ENCODE peak calls at places on chromosomes 6 and 20, in four cellular contexts. W is GM23338, U is GM12878, C is heart left ventricle. H is an unnamed sample.

GRCh38 chr6:111423055-111423633 is 59.9 kb downstream of the REV3L start:
- DNase-seq in W (no peak), C (no peak), U (no peak), H (no peak)

GRCh38 chr6:87791982-87792381 is 89.9 kb upstream of the AKIRIN2 start:
- DNase-seq in U (no peak), C (no peak), W (no peak), H (no peak)

GRCh38 chr6:35725721-35726438 is 11.0 kb upstream of the ARMC12 start:
- DNase-seq in W (no peak), C (peak), U (no peak), H (peak)

GRCh38 chr6:160831751-160832150 is 129.7 kb downstream of the PLG start:
- DNase-seq in U (no peak), W (peak), C (no peak), H (no peak)

GRCh38 chr6:75855047-75855446 is 106.0 kb downstream of the MYO6 start:
- DNase-seq in C (no peak), W (peak), U (no peak), H (no peak)

GRCh38 chr6:163579880-163580295 is 165.4 kb downstream of the QKI start:
- DNase-seq in W (peak), C (no peak), U (no peak), H (no peak)

GRCh38 chr6:122790740-122791679 is 2.0 kb downstream of the SMPDL3A start:
- DNase-seq in W (peak), C (no peak), U (no peak), H (no peak)

GRCh38 chr20:3045042-3045815 is 623 bp upstream of the MRPS26 start:
- DNase-seq in W (peak), C (no peak), U (no peak), H (peak)

GRCh38 chr6:132812756-132813172 is 1.6 kb upstream of the RPS12 start:
- DNase-seq in W (peak), C (no peak), U (no peak), H (no peak)

GRCh38 chr20:58081842-58082241 is 146.6 kb downstream of the ANKRD60 start:
- DNase-seq in W (no peak), U (no peak), C (no peak), H (no peak)

GRCh38 chr6:50123686-50124085 is 74.0 kb upstream of the DEFB112 start:
- DNase-seq in W (no peak), U (no peak), C (no peak), H (no peak)

GRCh38 chr6:129370268-129370916 is 339.6 kb downstream of the ARHGAP18 start:
- DNase-seq in U (no peak), C (no peak), W (peak), H (no peak)

GRCh38 chr20:48096957-48097890 is 311.9 kb upstream of the SULF2 start:
- DNase-seq in C (no peak), U (no peak), W (no peak), H (no peak)

GRCh38 chr6:155377061-155377460 is 62.8 kb upstream of the TFB1M start:
- DNase-seq in U (no peak), C (no peak), W (no peak), H (no peak)

GRCh38 chr6:166354143-166354542 is 11.8 kb upstream of the SFT2D1 start:
- DNase-seq in C (no peak), U (no peak), W (no peak), H (no peak)

GRCh38 chr6:27138398-27138797 is 109.1 kb upstream of the PRSS16 start:
- DNase-seq in U (no peak), W (no peak), C (no peak), H (no peak)

GRCh38 chr6:154619183-154619582 is 108.7 kb upstream of the CNKSR3 start:
- DNase-seq in U (no peak), C (no peak), W (no peak), H (no peak)

GRCh38 chr6:34656378-34657036 is 40.1 kb downstream of the ILRUN start:
- DNase-seq in W (no peak), C (no peak), U (peak), H (no peak)

GRCh38 chr6:150129616-150130505 is 13.0 kb upstream of the PPP1R14C start:
- DNase-seq in W (no peak), U (no peak), C (no peak), H (no peak)

GRCh38 chr6:53746442-53747103 is 48.2 kb upstream of the LRRC1 start:
- DNase-seq in U (no peak), C (no peak), W (no peak), H (no peak)

GRCh38 chr20:44104807-44105517 is 82.0 kb downstream of the JPH2 start:
- DNase-seq in C (no peak), W (no peak), U (no peak), H (no peak)

GRCh38 chr6:157099912-157100593 is 223.3 kb downstream of the TMEM242 start:
- DNase-seq in C (no peak), U (peak), W (no peak), H (no peak)

GRCh38 chr20:49948809-49949507 is 12.8 kb downstream of the RNF114 start:
- DNase-seq in C (no peak), U (no peak), W (no peak), H (no peak)

GRCh38 chr6:2245954-2246863 is 804 bp upstream of the GMDS start:
- DNase-seq in W (peak), U (no peak), C (peak), H (peak)

GRCh38 chr20:13447385-13448180 is 191.1 kb downstream of the TASP1 start:
- DNase-seq in C (no peak), W (no peak), U (no peak), H (no peak)

GRCh38 chr6:106444777-106445507 is 84.4 kb downstream of the CRYBG1 start:
- DNase-seq in U (peak), C (no peak), W (peak), H (no peak)

GRCh38 chr6:7803219-7803618 is 77.3 kb downstream of the BMP6 start:
- DNase-seq in U (no peak), C (no peak), W (no peak), H (no peak)

GRCh38 chr20:7285918-7286556 is 518.6 kb downstream of the BMP2 start:
- DNase-seq in W (peak), C (peak), U (peak), H (peak)

GRCh38 chr6:35585688-35586087 is 73.0 kb upstream of the TULP1 start:
- DNase-seq in W (no peak), C (no peak), U (no peak), H (no peak)

GRCh38 chr20:64069614-64070243 is 6.7 kb downstream of the TCEA2 start:
- DNase-seq in C (no peak), U (no peak), W (peak), H (no peak)

GRCh38 chr6:85185977-85186376 is 263.9 kb upstream of the NT5E start:
- DNase-seq in W (no peak), U (no peak), C (no peak), H (no peak)

GRCh38 chr6:111566873-111567517 is 38.7 kb downstream of the TRAF3IP2 start:
- DNase-seq in W (no peak), C (no peak), U (no peak), H (no peak)

GRCh38 chr20:8310618-8311017 is 178.6 kb downstream of the PLCB1 start:
- DNase-seq in C (no peak), W (no peak), U (no peak), H (no peak)

GRCh38 chr6:142810952-142811514 is 133.9 kb downstream of the HIVEP2 start:
- DNase-seq in C (no peak), W (peak), U (no peak), H (no peak)

GRCh38 chr6:47288245-47289090 is 21.2 kb downstream of the TNFRSF21 start:
- DNase-seq in C (no peak), U (no peak), W (no peak), H (no peak)

GRCh38 chr6:73624896-73625295 is 28.9 kb downstream of the SLC17A5 start:
- DNase-seq in C (no peak), U (no peak), W (no peak), H (no peak)

GRCh38 chr20:41249371-41249770 is 68.2 kb downstream of the ZHX3 start:
- DNase-seq in W (no peak), U (no peak), C (peak), H (peak)

GRCh38 chr20:41248371-41249024 is 69.0 kb downstream of the ZHX3 start:
- DNase-seq in W (no peak), U (no peak), C (no peak), H (no peak)

GRCh38 chr20:41249781-41250281 is 67.7 kb downstream of the ZHX3 start:
- DNase-seq in W (peak), U (no peak), C (peak), H (no peak)

GRCh38 chr20:41245086-41245707 is 72.3 kb downstream of the ZHX3 start:
- DNase-seq in C (peak), U (no peak), W (peak), H (no peak)

GRCh38 chr20:41247523-41248370 is 69.8 kb downstream of the ZHX3 start:
- DNase-seq in C (no peak), U (no peak), W (no peak), H (no peak)
- H3K27ac ChIP-seq in C (peak), U (no peak), W (no peak), H (peak)

DNA sequence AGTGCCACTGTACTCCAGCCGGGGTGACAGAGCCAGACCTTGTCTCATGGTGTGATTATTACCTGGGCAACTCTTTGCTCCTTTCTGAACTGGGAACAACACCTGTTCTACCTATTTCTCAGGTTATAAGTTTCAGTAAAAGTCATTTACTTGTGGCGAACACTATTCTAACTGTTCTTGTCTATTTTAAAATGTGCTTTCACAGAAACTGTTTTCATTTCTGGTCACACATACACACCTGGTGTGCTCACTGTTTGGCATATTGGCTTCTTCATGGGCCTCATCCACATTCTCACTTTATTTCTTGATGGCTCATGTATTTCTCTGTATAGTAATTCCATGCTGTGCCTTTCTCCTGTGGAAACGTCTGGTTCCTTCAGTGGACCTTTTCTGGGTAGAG is 30.5 kb upstream of the XRN2 start:
- DNase-seq in C (no peak), W (no peak), U (no peak), H (no peak)
- TF ChIP-seq CTCF in C (no peak), W (no peak), U (no peak), H (no peak)

GRCh38 chr6:16278750-16279149 is 40.4 kb downstream of the GMPR start:
- DNase-seq in W (no peak), U (no peak), C (no peak), H (no peak)

GRCh38 chr6:16275230-16275574 is 36.8 kb downstream of the GMPR start:
- DNase-seq in C (no peak), W (no peak), U (no peak), H (no peak)

GRCh38 chr6:16274519-16275229 is 36.3 kb downstream of the GMPR start:
- DNase-seq in U (no peak), W (no peak), C (no peak), H (no peak)

GRCh38 chr6:16276991-16277981 is 38.9 kb downstream of the GMPR start:
- DNase-seq in U (no peak), W (peak), C (peak), H (peak)

DNA sequence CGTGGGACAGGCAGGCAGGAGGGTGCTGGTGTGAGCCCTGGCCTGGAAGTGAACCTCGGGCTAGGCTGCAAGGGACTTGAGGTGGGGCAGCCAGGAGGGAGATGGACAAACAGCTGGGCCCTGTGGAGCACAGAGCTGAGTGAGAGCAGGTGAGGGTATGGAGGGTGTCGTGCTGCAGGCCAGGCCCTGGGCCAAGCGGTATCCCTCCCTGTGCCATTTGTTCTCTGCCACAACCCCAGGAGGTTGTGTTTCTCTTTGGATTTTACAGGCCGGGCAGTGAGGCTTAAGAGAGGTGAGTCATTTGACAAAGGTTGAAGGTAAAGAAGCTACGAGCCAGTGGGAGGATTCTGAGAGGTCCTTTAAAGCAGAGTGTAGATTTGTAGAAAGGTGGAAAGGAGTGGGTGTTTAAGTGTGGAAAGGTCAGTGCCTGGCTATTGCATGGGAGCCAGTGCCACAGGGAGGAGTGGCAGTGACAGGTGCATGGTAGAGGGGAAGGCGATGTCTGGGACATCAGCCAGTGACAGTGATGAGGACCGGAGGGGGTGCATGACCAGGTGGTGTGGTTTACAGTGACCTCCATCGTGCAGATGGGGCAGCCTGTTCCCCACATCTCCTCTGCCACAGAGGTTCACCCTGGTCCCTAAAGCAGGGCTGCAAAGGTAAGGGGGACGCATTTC is 39.8 kb downstream of the GMPR start:
- DNase-seq in W (no peak), U (no peak), C (no peak), H (no peak)
- H3K27ac ChIP-seq in W (peak), U (no peak), C (peak), H (peak)

GRCh38 chr6:78810698-78811097 is 56.7 kb upstream of the IRAK1BP1 start:
- DNase-seq in U (no peak), W (no peak), C (no peak), H (no peak)

GRCh38 chr6:78808933-78809332 is 58.4 kb upstream of the IRAK1BP1 start:
- DNase-seq in W (no peak), C (no peak), U (no peak), H (no peak)

GRCh38 chr6:78808356-78808891 is 58.9 kb upstream of the IRAK1BP1 start:
- DNase-seq in U (no peak), C (no peak), W (no peak), H (no peak)

GRCh38 chr6:78810146-78810545 is 57.2 kb upstream of the IRAK1BP1 start:
- DNase-seq in U (no peak), C (no peak), W (peak), H (no peak)
- TF ChIP-seq CTCF in U (peak), C (no peak), W (peak), H (no peak)

GRCh38 chr6:15661815-15662245 is 998 bp downstream of the DTNBP1 start:
- DNase-seq in W (no peak), C (no peak), U (no peak), H (no peak)
- H3K27ac ChIP-seq in W (peak), C (no peak), U (peak), H (peak)

H was measured in right atrium auricular region.